ENCODE peak calls at places on chromosome 13, in nine cellular contexts. Q is stimulated activated CD8-positive, alpha-beta memory T cell treated with anti-CD3 and anti-CD28 coated beads, Interleukin-15, amount 100 ng/mL, for 4 hours; A is cardiac fibroblast; N is EL; J is aorta; O is GM23338; V is EH; G is fibroblast of pulmonary artery; L is GM23248. K is an unnamed sample.

GRCh38 chr13:22880756-22881701 is 299.8 kb upstream of the SGCG start:
- DNase-seq in Q (no peak), A (no peak), N (no peak), J (no peak), O (peak; percentile 83), V (no peak), G (no peak), L (no peak), K (no peak)

GRCh38 chr13:61410669-61411297 is 4.9 kb downstream of the PCDH20 start:
- DNase-seq in Q (no peak), A (peak; percentile 26), N (no peak), J (no peak), O (peak; percentile 37), V (peak; percentile 1), G (peak; percentile 36), L (peak; percentile 32), K (no peak)

GRCh38 chr13:21733475-21734311 is 62.8 kb downstream of the FGF9 start:
- DNase-seq in Q (no peak), A (no peak), N (no peak), J (no peak), O (peak; percentile 19), V (no peak), G (no peak), L (no peak), K (no peak)

GRCh38 chr13:76470991-76471390 is 415.2 kb downstream of the KCTD12 start:
- DNase-seq in Q (no peak), A (no peak), N (no peak), J (no peak), O (no peak), V (no peak), G (no peak), L (no peak), K (no peak)

GRCh38 chr13:107476068-107476467 is 739.3 kb downstream of the LIG4 start:
- DNase-seq in Q (no peak), A (no peak), N (peak; percentile 0), J (no peak), O (no peak), V (no peak), G (no peak), L (peak; percentile 58), K (no peak)

GRCh38 chr13:101417043-101417406 is 717 bp upstream of the NALCN start:
- DNase-seq in Q (no peak), A (peak; percentile 45), N (peak; percentile 67), J (no peak), O (no peak), V (peak; percentile 49), G (peak; percentile 66), L (peak; percentile 63), K (no peak)

GRCh38 chr13:114034481-114034891 is 60.6 kb upstream of the C13orf46 start:
- DNase-seq in Q (no peak), A (no peak), N (no peak), J (no peak), O (no peak), V (peak; percentile 23), G (no peak), L (peak; percentile 68), K (no peak)

GRCh38 chr13:21800847-21801616 is 130.2 kb downstream of the FGF9 start:
- DNase-seq in Q (no peak), A (no peak), N (no peak), J (no peak), O (peak; percentile 2), V (no peak), G (no peak), L (peak; percentile 16), K (no peak)

GRCh38 chr13:108895220-108895704 is 265.9 kb downstream of the MYO16 start:
- DNase-seq in Q (no peak), A (peak; percentile 52), N (peak; percentile 58), J (no peak), O (peak; percentile 69), V (peak; percentile 56), G (peak; percentile 52), L (peak; percentile 68), K (no peak)

GRCh38 chr13:46184277-46184699 is 2.3 kb upstream of the LCP1 start:
- DNase-seq in Q (peak; percentile 63), A (peak; percentile 6), N (peak; percentile 19), J (no peak), O (peak; percentile 81), V (peak; percentile 2), G (peak; percentile 19), L (peak; percentile 22), K (peak; percentile 59)

GRCh38 chr13:39451860-39452301 is 151.1 kb downstream of the LHFPL6 start:
- DNase-seq in Q (no peak), A (peak; percentile 79), N (no peak), J (no peak), O (no peak), V (peak; percentile 19), G (peak; percentile 83), L (no peak), K (no peak)

GRCh38 chr13:96982672-96983071 is 11.6 kb downstream of the OXGR1 start:
- DNase-seq in Q (no peak), A (peak; percentile 72), N (no peak), J (no peak), O (no peak), V (no peak), G (peak; percentile 93), L (peak; percentile 50), K (no peak)

GRCh38 chr13:42040730-42041016 is 7.8 kb upstream of the DGKH start:
- DNase-seq in Q (no peak), A (no peak), N (no peak), J (no peak), O (no peak), V (no peak), G (no peak), L (no peak), K (no peak)

GRCh38 chr13:47621931-47622330 is 379.1 kb downstream of the SUCLA2 start:
- DNase-seq in Q (no peak), A (peak; percentile 49), N (no peak), J (no peak), O (no peak), V (no peak), G (peak; percentile 74), L (peak; percentile 46), K (no peak)

GRCh38 chr13:113860579-113861432 is 3.1 kb downstream of the GAS6 start:
- DNase-seq in Q (no peak), A (peak; percentile 48), N (no peak), J (peak; percentile 73), O (peak; percentile 87), V (no peak), G (peak; percentile 51), L (no peak), K (no peak)

GRCh38 chr13:77143325-77143907 is 116.5 kb upstream of the FBXL3 start:
- DNase-seq in Q (no peak), A (peak; percentile 29), N (peak; percentile 1), J (no peak), O (no peak), V (peak; percentile 9), G (peak; percentile 72), L (peak; percentile 25), K (no peak)

GRCh38 chr13:40644838-40645620 is 21.4 kb downstream of the FOXO1 start:
- DNase-seq in Q (no peak), A (no peak), N (no peak), J (no peak), O (no peak), V (no peak), G (no peak), L (peak; percentile 36), K (no peak)

GRCh38 chr13:100588350-100589177 is at the start of gene GGACT:
- DNase-seq in Q (peak; percentile 58), A (peak; percentile 72), N (peak; percentile 54), J (peak; percentile 92), O (peak; percentile 91), V (peak; percentile 60), G (peak; percentile 65), L (peak; percentile 80), K (peak; percentile 85)

GRCh38 chr13:67635754-67636153 is 405.6 kb upstream of the PCDH9 start:
- DNase-seq in Q (no peak), A (no peak), N (no peak), J (no peak), O (no peak), V (no peak), G (no peak), L (no peak), K (no peak)

GRCh38 chr13:20128459-20128927 is 32.4 kb downstream of the GJA3 start:
- DNase-seq in Q (no peak), A (no peak), N (no peak), J (no peak), O (no peak), V (no peak), G (no peak), L (no peak), K (no peak)

GRCh38 chr13:35714588-35714987 is 238.1 kb upstream of the MAB21L1 start:
- DNase-seq in Q (no peak), A (no peak), N (peak; percentile 43), J (no peak), O (no peak), V (peak; percentile 72), G (no peak), L (no peak), K (no peak)

GRCh38 chr13:107376393-107377085 is 808.6 kb upstream of the ARGLU1 start:
- DNase-seq in Q (no peak), A (peak; percentile 22), N (no peak), J (no peak), O (no peak), V (no peak), G (no peak), L (peak; percentile 52), K (no peak)

GRCh38 chr13:100619940-100620339 is 31.4 kb upstream of the GGACT start:
- DNase-seq in Q (no peak), A (no peak), N (no peak), J (no peak), O (no peak), V (no peak), G (no peak), L (no peak), K (no peak)

GRCh38 chr13:104011505-104012270 is 945.5 kb upstream of the SLC10A2 start:
- DNase-seq in Q (no peak), A (peak; percentile 7), N (no peak), J (no peak), O (peak; percentile 13), V (no peak), G (no peak), L (no peak), K (no peak)

GRCh38 chr13:113562085-113562749 is 22.3 kb upstream of the TFDP1 start:
- DNase-seq in Q (peak; percentile 13), A (peak; percentile 82), N (peak; percentile 76), J (no peak), O (peak; percentile 93), V (peak; percentile 83), G (peak; percentile 80), L (peak; percentile 80), K (peak; percentile 51)

GRCh38 chr13:34591801-34592454 is 350.1 kb upstream of the NBEA start:
- DNase-seq in Q (no peak), A (no peak), N (no peak), J (no peak), O (no peak), V (no peak), G (no peak), L (no peak), K (no peak)